ENCODE peak calls at places on chromosome 1, in four cellular contexts. One of them, this sample, is unnamed.

GRCh38 chr1:203129501-203130231 is 2.1 kb downstream of the ADORA1 start:
- DNase-seq in neural progenitor cell: no peak
- DNase-seq in MM.1S: no peak
- DNase-seq in tibial artery: peak; percentile 72
- DNase-seq in this sample: no peak

GRCh38 chr1:94061513-94062443 is 59.2 kb downstream of the ABCA4 start:
- DNase-seq in neural progenitor cell: peak; percentile 77
- DNase-seq in MM.1S: peak; percentile 14
- DNase-seq in tibial artery: peak; percentile 82
- DNase-seq in this sample: no peak

GRCh38 chr1:51058863-51059262 is 43.2 kb upstream of the C1orf185 start:
- DNase-seq in neural progenitor cell: peak; percentile 44
- DNase-seq in MM.1S: no peak
- DNase-seq in tibial artery: no peak
- DNase-seq in this sample: no peak

GRCh38 chr1:119080586-119080985 is 59.9 kb downstream of the WARS2 start:
- DNase-seq in neural progenitor cell: peak; percentile 32
- DNase-seq in MM.1S: no peak
- DNase-seq in tibial artery: peak; percentile 71
- DNase-seq in this sample: no peak

GRCh38 chr1:172146149-172146850 is 274.2 kb upstream of the C1orf105 start:
- DNase-seq in neural progenitor cell: no peak
- DNase-seq in MM.1S: no peak
- DNase-seq in tibial artery: no peak
- DNase-seq in this sample: no peak

GRCh38 chr1:69569281-69569970 is 1.7 kb downstream of the LRRC7 start:
- DNase-seq in neural progenitor cell: peak; percentile 53
- DNase-seq in MM.1S: no peak
- DNase-seq in tibial artery: no peak
- DNase-seq in this sample: no peak

GRCh38 chr1:166340709-166341108 is 173.9 kb upstream of the FAM78B start:
- DNase-seq in neural progenitor cell: no peak
- DNase-seq in MM.1S: no peak
- DNase-seq in tibial artery: no peak
- DNase-seq in this sample: no peak

GRCh38 chr1:225766967-225767413 is 10.6 kb upstream of the SRP9 start:
- DNase-seq in neural progenitor cell: no peak
- DNase-seq in MM.1S: no peak
- DNase-seq in tibial artery: peak; percentile 69
- DNase-seq in this sample: no peak

GRCh38 chr1:94736073-94736472 is 84.1 kb upstream of the SLC44A3 start:
- DNase-seq in neural progenitor cell: no peak
- DNase-seq in MM.1S: no peak
- DNase-seq in tibial artery: no peak
- DNase-seq in this sample: no peak

GRCh38 chr1:204476563-204476962 is 18.0 kb downstream of the PIK3C2B start:
- DNase-seq in neural progenitor cell: no peak
- DNase-seq in MM.1S: no peak
- DNase-seq in tibial artery: no peak
- DNase-seq in this sample: no peak
- TF ChIP-seq CTCF in neural progenitor cell: peak; percentile 18
- TF ChIP-seq CTCF in MM.1S: peak; percentile 14
- TF ChIP-seq CTCF in tibial artery: no peak
- TF ChIP-seq CTCF in this sample: no peak

GRCh38 chr1:233373226-233373625 is 45.7 kb downstream of the MAP3K21 start:
- DNase-seq in neural progenitor cell: no peak
- DNase-seq in MM.1S: no peak
- DNase-seq in tibial artery: no peak
- DNase-seq in this sample: no peak

GRCh38 chr1:233372218-233373125 is 44.9 kb downstream of the MAP3K21 start:
- DNase-seq in neural progenitor cell: no peak
- DNase-seq in MM.1S: no peak
- DNase-seq in tibial artery: no peak
- DNase-seq in this sample: no peak

GRCh38 chr1:233379869-233380438 is 52.4 kb downstream of the MAP3K21 start:
- DNase-seq in neural progenitor cell: no peak
- DNase-seq in MM.1S: no peak
- DNase-seq in tibial artery: no peak
- DNase-seq in this sample: no peak

GRCh38 chr1:233375653-233376052 is 48.1 kb downstream of the MAP3K21 start:
- DNase-seq in neural progenitor cell: no peak
- DNase-seq in MM.1S: no peak
- DNase-seq in tibial artery: no peak
- DNase-seq in this sample: no peak

GRCh38 chr1:233376711-233377110 is 49.2 kb downstream of the MAP3K21 start:
- DNase-seq in neural progenitor cell: no peak
- DNase-seq in MM.1S: no peak
- DNase-seq in tibial artery: no peak
- DNase-seq in this sample: no peak
- TF ChIP-seq CTCF in neural progenitor cell: peak; percentile 4
- TF ChIP-seq CTCF in MM.1S: peak; percentile 14
- TF ChIP-seq CTCF in tibial artery: no peak
- TF ChIP-seq CTCF in this sample: no peak

DNA sequence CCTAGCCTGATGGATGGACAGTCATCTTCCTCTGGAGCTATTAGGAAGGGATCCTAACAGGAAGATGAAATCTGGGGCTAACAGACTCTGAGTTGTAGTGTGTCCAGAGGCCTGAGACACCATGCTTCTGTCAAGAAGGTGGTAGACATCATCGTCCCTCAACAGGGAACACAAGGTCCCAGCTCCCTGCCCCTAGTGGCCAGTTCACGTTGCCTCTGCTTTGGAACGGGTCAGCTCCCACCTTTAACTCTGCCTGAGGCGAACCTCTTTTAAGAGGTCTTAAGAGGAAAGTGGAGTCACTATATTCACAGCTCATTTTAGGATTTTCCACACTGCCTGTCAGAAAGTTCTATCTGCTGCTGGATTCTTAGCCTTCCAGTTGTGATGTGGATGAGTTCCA is 28.3 kb downstream of the LRRC71 start:
- DNase-seq in neural progenitor cell: peak; percentile 29
- DNase-seq in MM.1S: no peak
- DNase-seq in tibial artery: peak; percentile 11
- DNase-seq in this sample: no peak
- TF ChIP-seq CTCF in neural progenitor cell: peak; percentile 50
- TF ChIP-seq CTCF in MM.1S: peak; percentile 25
- TF ChIP-seq CTCF in tibial artery: no peak
- TF ChIP-seq CTCF in this sample: no peak

GRCh38 chr1:48943826-48944225 is 167.1 kb upstream of the BEND5 start:
- DNase-seq in neural progenitor cell: no peak
- DNase-seq in MM.1S: no peak
- DNase-seq in tibial artery: no peak
- DNase-seq in this sample: no peak
- TF ChIP-seq CTCF in neural progenitor cell: no peak
- TF ChIP-seq CTCF in MM.1S: no peak
- TF ChIP-seq CTCF in tibial artery: no peak
- TF ChIP-seq CTCF in this sample: no peak

GRCh38 chr1:116104667-116105066 is 6.5 kb upstream of the MAB21L3 start:
- DNase-seq in neural progenitor cell: no peak
- DNase-seq in MM.1S: no peak
- DNase-seq in tibial artery: no peak
- DNase-seq in this sample: no peak
- TF ChIP-seq CTCF in neural progenitor cell: no peak
- TF ChIP-seq CTCF in MM.1S: no peak
- TF ChIP-seq CTCF in tibial artery: no peak
- TF ChIP-seq CTCF in this sample: no peak

GRCh38 chr1:57605933-57606332 is 182.1 kb upstream of the DAB1 start:
- DNase-seq in neural progenitor cell: no peak
- DNase-seq in MM.1S: no peak
- DNase-seq in tibial artery: no peak
- DNase-seq in this sample: no peak
- TF ChIP-seq CTCF in neural progenitor cell: no peak
- TF ChIP-seq CTCF in MM.1S: no peak
- TF ChIP-seq CTCF in tibial artery: no peak
- TF ChIP-seq CTCF in this sample: no peak

GRCh38 chr1:247324204-247324787 is 7.4 kb downstream of the ZNF496 start:
- DNase-seq in neural progenitor cell: no peak
- DNase-seq in MM.1S: no peak
- DNase-seq in tibial artery: no peak
- DNase-seq in this sample: no peak

GRCh38 chr1:247322849-247323586 is 8.6 kb downstream of the ZNF496 start:
- DNase-seq in neural progenitor cell: peak; percentile 39
- DNase-seq in MM.1S: no peak
- DNase-seq in tibial artery: no peak
- DNase-seq in this sample: no peak

GRCh38 chr1:247326601-247327135 is 5.0 kb downstream of the ZNF496 start:
- DNase-seq in neural progenitor cell: no peak
- DNase-seq in MM.1S: no peak
- DNase-seq in tibial artery: no peak
- DNase-seq in this sample: no peak

GRCh38 chr1:247324913-247325312 is 6.8 kb downstream of the ZNF496 start:
- DNase-seq in neural progenitor cell: peak; percentile 67
- DNase-seq in MM.1S: no peak
- DNase-seq in tibial artery: no peak
- DNase-seq in this sample: no peak

DNA sequence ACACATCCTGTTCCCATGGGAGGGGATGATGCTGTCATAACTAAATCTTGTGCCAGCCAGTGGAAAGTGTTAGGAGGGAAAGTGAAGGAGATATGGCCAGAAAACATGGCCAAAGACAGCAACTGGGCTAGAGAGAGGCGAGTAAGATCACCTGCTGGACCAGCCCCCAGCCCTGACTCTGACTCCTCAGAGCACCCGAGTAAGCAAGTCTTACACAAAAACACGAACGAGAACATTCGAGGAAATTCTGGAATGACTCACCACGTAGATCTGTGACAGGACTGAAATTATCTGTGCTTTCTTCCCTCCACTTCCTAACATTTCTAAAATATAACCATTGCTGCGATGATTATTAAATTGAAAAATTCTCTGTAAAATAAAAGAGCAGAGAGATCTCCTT is 9.2 kb downstream of the ZNF496 start:
- DNase-seq in neural progenitor cell: no peak
- DNase-seq in MM.1S: no peak
- DNase-seq in tibial artery: no peak
- DNase-seq in this sample: no peak
- TF ChIP-seq CTCF in neural progenitor cell: no peak
- TF ChIP-seq CTCF in MM.1S: no peak
- TF ChIP-seq CTCF in tibial artery: no peak
- TF ChIP-seq CTCF in this sample: no peak

DNA sequence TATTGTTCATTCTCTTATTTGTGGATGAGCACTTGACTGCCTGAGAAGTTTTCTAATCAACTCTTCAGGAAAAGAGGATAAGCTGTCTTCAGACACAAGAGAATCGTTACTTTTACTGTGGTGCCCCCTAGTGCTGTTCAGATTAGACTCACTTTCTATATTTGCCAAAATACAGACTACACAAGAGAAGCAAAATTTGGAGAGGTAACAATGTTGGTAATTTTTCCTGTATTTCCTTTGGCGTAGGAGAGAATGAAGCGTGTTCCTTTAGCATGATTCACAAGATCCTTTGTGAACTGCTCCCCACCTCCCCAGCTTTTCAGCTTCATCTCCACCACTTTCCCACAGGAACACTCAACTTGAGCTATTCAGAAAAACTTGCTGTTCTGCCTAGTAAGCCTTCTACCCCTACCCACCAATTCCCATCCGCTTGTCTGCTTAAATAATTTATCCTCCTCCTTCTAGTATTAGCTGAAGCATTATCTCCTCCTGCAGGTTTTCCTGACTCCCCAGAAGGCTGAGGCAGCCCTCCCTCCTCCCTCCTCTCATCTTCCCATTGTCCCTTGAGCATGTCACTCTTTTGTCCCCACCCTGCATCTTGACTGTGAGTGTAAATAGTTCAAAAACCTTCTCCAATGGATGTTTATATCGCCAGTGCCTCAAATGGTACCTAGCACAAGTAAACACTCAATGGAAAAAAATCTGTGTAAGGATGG is 4.5 kb downstream of the TNFSF4 start:
- DNase-seq in neural progenitor cell: peak; percentile 70
- DNase-seq in MM.1S: peak; percentile 58
- DNase-seq in tibial artery: no peak
- DNase-seq in this sample: no peak
- TF ChIP-seq CTCF in neural progenitor cell: peak; percentile 72
- TF ChIP-seq CTCF in MM.1S: peak; percentile 76
- TF ChIP-seq CTCF in tibial artery: peak; percentile 78
- TF ChIP-seq CTCF in this sample: peak; percentile 69